ENCODE peak calls at places on chromosomes 2 and 18, in four cellular contexts. B, N, K and V are unnamed samples.

GRCh38 chr2:99715956-99716355 is 226.1 kb upstream of the REV1 start:
- DNase-seq in B (no peak), N (no peak), K (no peak), V (no peak)

GRCh38 chr2:176106636-176107539 is at the start of gene HOXD11:
- DNase-seq in B (peak; percentile 92), N (peak; percentile 66), K (peak; percentile 83), V (no peak)

GRCh38 chr2:227339098-227339599 is 14.1 kb downstream of the MFF start:
- DNase-seq in B (no peak), N (no peak), K (no peak), V (no peak)

GRCh38 chr18:36176177-36176584 is 11.1 kb upstream of the MOCOS start:
- DNase-seq in B (no peak), N (peak; percentile 80), K (no peak), V (no peak)

GRCh38 chr2:215983581-215984351 is 29.6 kb downstream of the MREG start:
- DNase-seq in B (no peak), N (no peak), K (no peak), V (no peak)

GRCh38 chr2:101806123-101806522 is 108.6 kb downstream of the MAP4K4 start:
- DNase-seq in B (no peak), N (no peak), K (no peak), V (no peak)

GRCh38 chr2:65351234-65351947 is 81.0 kb downstream of the SPRED2 start:
- DNase-seq in B (no peak), N (no peak), K (no peak), V (no peak)

GRCh38 chr2:180520206-180520605 is 460.2 kb upstream of the UBE2E3 start:
- DNase-seq in B (no peak), N (peak; percentile 8), K (no peak), V (no peak)

GRCh38 chr2:47357475-47357874 is 45.5 kb upstream of the MSH2 start:
- DNase-seq in B (peak; percentile 74), N (peak; percentile 63), K (no peak), V (no peak)

GRCh38 chr2:16860627-16861026 is 195.0 kb upstream of the CYRIA start:
- DNase-seq in B (no peak), N (no peak), K (no peak), V (no peak)

GRCh38 chr2:209431701-209432100 is 7.9 kb downstream of the MAP2 start:
- DNase-seq in B (no peak), N (no peak), K (no peak), V (no peak)

GRCh38 chr18:35749701-35750100 is 168.2 kb downstream of the GALNT1 start:
- DNase-seq in B (no peak), N (no peak), K (no peak), V (no peak)

GRCh38 chr2:226984461-226985226 is 148.8 kb downstream of the RHBDD1 start:
- DNase-seq in B (no peak), N (no peak), K (no peak), V (no peak)

GRCh38 chr2:192035731-192036442 is 158.8 kb downstream of the TMEFF2 start:
- DNase-seq in B (no peak), N (no peak), K (no peak), V (no peak)

GRCh38 chr2:54176577-54176976 is 61.2 kb downstream of the ACYP2 start:
- DNase-seq in B (peak; percentile 71), N (peak; percentile 9), K (peak; percentile 81), V (peak; percentile 23)

GRCh38 chr2:187299122-187299906 is 148.7 kb downstream of the CALCRL start:
- DNase-seq in B (no peak), N (no peak), K (no peak), V (no peak)

GRCh38 chr2:201794261-201794660 is 12.1 kb upstream of the CDK15 start:
- DNase-seq in B (no peak), N (no peak), K (no peak), V (no peak)

GRCh38 chr2:219125886-219126270 is 34.7 kb downstream of the NHEJ1 start:
- DNase-seq in B (no peak), N (no peak), K (no peak), V (no peak)
- H3K27ac ChIP-seq in B (no peak overlapping the region), N (peak overlapping the region; percentile 87), K (no peak overlapping the region), V (no peak overlapping the region)

DNA sequence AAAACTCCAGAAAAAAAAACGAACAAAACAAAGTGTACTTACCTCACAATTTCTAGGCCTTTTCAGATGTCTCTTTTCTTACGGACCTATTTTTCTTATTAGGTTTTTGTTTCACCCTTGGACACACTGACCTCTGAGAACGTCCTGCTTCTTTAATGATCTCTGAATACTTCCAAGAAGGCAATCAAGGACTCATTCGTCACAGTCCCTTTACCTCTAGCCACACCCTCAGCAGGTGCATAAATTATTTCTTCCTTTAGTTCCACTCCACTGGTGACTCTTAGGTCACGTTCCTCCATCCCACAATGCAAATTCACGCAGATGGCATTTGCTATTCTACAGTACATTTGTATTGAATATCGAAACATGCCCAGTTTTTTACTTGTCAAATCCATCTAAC is 21.9 kb downstream of the PELI1 start:
- DNase-seq in B (no peak), N (no peak), K (no peak), V (no peak)
- H3K27ac ChIP-seq in B (no peak overlapping the region), N (peak overlapping the region; percentile 73), K (no peak overlapping the region), V (no peak overlapping the region)

GRCh38 chr2:2318949-2319348 is 12.1 kb downstream of the MYT1L start:
- DNase-seq in B (no peak), N (no peak), K (no peak), V (no peak)
- H3K27ac ChIP-seq in B (no peak overlapping the region), N (no peak overlapping the region), K (no peak overlapping the region), V (no peak overlapping the region)

GRCh38 chr2:144358531-144358930 is 161.4 kb downstream of the ZEB2 start:
- DNase-seq in B (no peak), N (no peak), K (no peak), V (no peak)
- H3K27ac ChIP-seq in B (no peak overlapping the region), N (peak overlapping the region; percentile 15), K (no peak overlapping the region), V (no peak overlapping the region)

GRCh38 chr2:78077637-78078036 is 555.5 kb upstream of the LRRTM4 start:
- DNase-seq in B (no peak), N (no peak), K (no peak), V (no peak)

DNA sequence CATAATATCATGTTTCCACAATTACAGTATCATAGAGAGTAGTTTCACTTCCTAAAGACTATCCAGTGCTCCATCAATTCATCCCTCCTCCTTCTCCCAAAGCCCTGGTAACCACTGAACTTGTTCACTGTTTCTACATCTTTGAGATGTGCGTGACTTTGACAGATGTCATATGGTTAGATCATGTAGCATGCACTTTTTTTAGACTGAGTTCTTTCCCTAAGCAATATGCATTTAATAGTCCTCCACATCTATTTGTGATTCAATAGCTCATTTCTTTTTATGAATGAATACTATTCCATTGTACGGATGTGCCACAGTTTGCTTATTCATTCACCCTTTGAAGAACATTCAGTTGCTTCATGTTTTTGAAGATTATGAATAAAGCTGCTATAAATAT is 560.4 kb upstream of the LRRTM4 start:
- DNase-seq in B (no peak), N (no peak), K (no peak), V (no peak)
- H3K27ac ChIP-seq in B (no peak overlapping the region), N (no peak overlapping the region), K (no peak overlapping the region), V (no peak overlapping the region)